ENCODE peak calls at places on chromosomes 1 and 21, in five cellular contexts. W, Y, D, I and J are unnamed samples.

GRCh38 chr1:19429611-19430010 is 55.7 kb downstream of the CAPZB start:
- DNase-seq in D (no peak), W (no peak), I (peak), Y (no peak), J (no peak)

GRCh38 chr1:98005326-98006010 is 84.6 kb upstream of the DPYD start:
- DNase-seq in D (peak), Y (no peak), I (no peak), W (no peak), J (peak)

GRCh38 chr21:42209801-42210479 is 9.0 kb upstream of the ABCG1 start:
- DNase-seq in W (peak), D (no peak), I (no peak), Y (no peak), J (no peak)

GRCh38 chr1:110218739-110219138 is 8.6 kb downstream of the KCNC4 start:
- DNase-seq in I (no peak), W (peak), D (peak), Y (no peak), J (no peak)

GRCh38 chr1:54814148-54814498 is 13.0 kb upstream of the TTC22 start:
- DNase-seq in Y (no peak), D (no peak), W (no peak), I (no peak), J (no peak)

GRCh38 chr1:25012966-25013962 is 83.2 kb upstream of the RUNX3 start:
- DNase-seq in I (no peak), D (no peak), Y (no peak), W (no peak), J (no peak)

GRCh38 chr1:244963231-244963826 is 99.0 kb upstream of the HNRNPU start:
- DNase-seq in Y (no peak), D (peak), W (no peak), I (no peak), J (peak)

GRCh38 chr1:27630859-27631491 is 4.0 kb downstream of the FGR start:
- DNase-seq in D (no peak), W (no peak), Y (no peak), I (no peak), J (no peak)

GRCh38 chr1:17755120-17755519 is at the start of gene ACTL8:
- DNase-seq in D (no peak), W (no peak), I (no peak), Y (no peak), J (no peak)

GRCh38 chr1:241083285-241083684 is 273.7 kb downstream of the RGS7 start:
- DNase-seq in Y (no peak), D (no peak), I (no peak), W (no peak), J (no peak)

GRCh38 chr1:180842482-180842881 is 70.2 kb upstream of the KIAA1614 start:
- DNase-seq in I (no peak), W (no peak), Y (no peak), D (no peak), J (no peak)

GRCh38 chr1:160951443-160952128 is 3.0 kb downstream of the ITLN2 start:
- DNase-seq in Y (peak), D (peak), W (peak), I (peak), J (peak)

GRCh38 chr1:114010433-114011184 is 31.3 kb downstream of the OLFML3 start:
- DNase-seq in I (no peak), Y (no peak), W (peak), D (no peak), J (no peak)

GRCh38 chr21:41564871-41565281 is 56.9 kb upstream of the TMPRSS2 start:
- DNase-seq in I (no peak), Y (no peak), D (no peak), W (no peak), J (peak)

GRCh38 chr1:216702170-216702569 is 21.1 kb downstream of the ESRRG start:
- DNase-seq in I (no peak), Y (no peak), W (no peak), D (no peak), J (no peak)

GRCh38 chr21:33149166-33149565 is 79.2 kb downstream of the OLIG1 start:
- DNase-seq in W (no peak), I (no peak), Y (no peak), D (no peak), J (no peak)

GRCh38 chr1:119711804-119712341 is at the start of gene PHGDH:
- DNase-seq in I (peak), Y (peak), W (peak), D (peak), J (peak)

GRCh38 chr1:155974208-155975165 is 3.9 kb downstream of the ARHGEF2 start:
- DNase-seq in I (no peak), W (no peak), D (no peak), Y (no peak), J (no peak)

GRCh38 chr1:12052008-12052573 is 11.0 kb upstream of the TNFRSF8 start:
- DNase-seq in Y (peak), I (no peak), D (peak), W (peak), J (peak)

GRCh38 chr1:175629318-175629694 is 114.1 kb downstream of the TNR start:
- DNase-seq in Y (peak), D (no peak), W (no peak), I (no peak), J (no peak)

GRCh38 chr1:163055531-163055930 is 13.6 kb upstream of the RGS4 start:
- DNase-seq in D (no peak), Y (no peak), I (no peak), W (peak), J (no peak)

GRCh38 chr1:89705901-89706699 is 73.2 kb downstream of the LRRC8C start:
- DNase-seq in W (no peak), Y (no peak), D (peak), I (no peak), J (no peak)

GRCh38 chr1:231036416-231036815 is 3.6 kb downstream of the FAM89A start:
- DNase-seq in W (no peak), I (no peak), D (no peak), Y (no peak), J (no peak)
- H3K18ac ChIP-seq in W (peak), I (no peak), D (no peak), Y (no peak), J (no peak)

GRCh38 chr1:206508130-206508884 is 976 bp downstream of the RASSF5 start:
- DNase-seq in D (no peak), W (no peak), I (no peak), Y (no peak), J (no peak)

GRCh38 chr1:206508956-206509355 is 1.6 kb downstream of the RASSF5 start:
- DNase-seq in D (peak), W (no peak), Y (no peak), I (no peak), J (no peak)

GRCh38 chr1:206506803-206507394 is 432 bp upstream of the RASSF5 start:
- DNase-seq in W (no peak), Y (no peak), I (no peak), D (no peak), J (peak)

GRCh38 chr1:206506405-206506802 is 927 bp upstream of the RASSF5 start:
- DNase-seq in I (no peak), W (no peak), D (no peak), Y (no peak), J (no peak)

GRCh38 chr1:206507395-206508129 is at the start of gene RASSF5:
- DNase-seq in Y (peak), W (peak), D (peak), I (peak), J (peak)
- H3K18ac ChIP-seq in Y (no peak), W (peak), D (no peak), I (peak), J (no peak)

GRCh38 chr1:208221291-208221622 is 22.9 kb downstream of the PLXNA2 start:
- DNase-seq in D (no peak), I (no peak), W (no peak), Y (no peak), J (no peak)

GRCh38 chr1:208225954-208226937 is 17.9 kb downstream of the PLXNA2 start:
- DNase-seq in W (no peak), D (no peak), I (no peak), Y (no peak), J (no peak)

GRCh38 chr1:208222376-208223110 is 21.6 kb downstream of the PLXNA2 start:
- DNase-seq in Y (no peak), I (no peak), W (no peak), D (no peak), J (no peak)

GRCh38 chr1:208224192-208224713 is 19.9 kb downstream of the PLXNA2 start:
- DNase-seq in W (no peak), Y (no peak), D (no peak), I (no peak), J (no peak)

GRCh38 chr1:208223136-208223535 is 21.0 kb downstream of the PLXNA2 start:
- DNase-seq in Y (no peak), D (peak), I (no peak), W (no peak), J (no peak)
- H3K18ac ChIP-seq in Y (no peak), D (no peak), I (no peak), W (no peak), J (no peak)

GRCh38 chr21:31880816-31881215 is 8.0 kb downstream of the HUNK start:
- DNase-seq in Y (no peak), I (no peak), W (no peak), D (no peak), J (no peak)
- H3K18ac ChIP-seq in Y (no peak), I (no peak), W (no peak), D (no peak), J (no peak)